ENCODE peak calls at places on chromosomes 12 and 14, in six cellular contexts. One of them, this sample, is unnamed.

GRCh38 chr14:100881211-100882025 is 22.1 kb downstream of the RTL1 start:
- DNase-seq in HepG2: no peak
- DNase-seq in GM12878: no peak
- DNase-seq in A549: no peak
- DNase-seq in K562: no peak
- DNase-seq in NB4: no peak
- DNase-seq in this sample: no peak

GRCh38 chr12:69688496-69689427 is 10.3 kb downstream of the BEST3 start:
- DNase-seq in HepG2: peak
- DNase-seq in GM12878: no peak
- DNase-seq in A549: peak
- DNase-seq in K562: peak
- DNase-seq in NB4: peak
- DNase-seq in this sample: peak

GRCh38 chr12:19946549-19946948 is 421.8 kb upstream of the PDE3A start:
- DNase-seq in HepG2: no peak
- DNase-seq in GM12878: no peak
- DNase-seq in A549: peak
- DNase-seq in K562: no peak
- DNase-seq in NB4: no peak
- DNase-seq in this sample: peak

GRCh38 chr14:71418591-71419245 is 511.5 kb downstream of the PCNX1 start:
- DNase-seq in HepG2: no peak
- DNase-seq in GM12878: no peak
- DNase-seq in A549: no peak
- DNase-seq in K562: peak
- DNase-seq in NB4: no peak
- DNase-seq in this sample: no peak

GRCh38 chr14:65650843-65651242 is 238.3 kb downstream of the FUT8 start:
- DNase-seq in HepG2: no peak
- DNase-seq in GM12878: no peak
- DNase-seq in A549: no peak
- DNase-seq in K562: no peak
- DNase-seq in NB4: no peak
- DNase-seq in this sample: no peak

GRCh38 chr12:50922820-50923219 is 29.5 kb upstream of the HIGD1C start:
- DNase-seq in HepG2: no peak
- DNase-seq in GM12878: no peak
- DNase-seq in A549: no peak
- DNase-seq in K562: no peak
- DNase-seq in NB4: no peak
- DNase-seq in this sample: peak

GRCh38 chr12:58917699-58918334 is 2.5 kb downstream of the LRIG3 start:
- DNase-seq in HepG2: no peak
- DNase-seq in GM12878: no peak
- DNase-seq in A549: no peak
- DNase-seq in K562: no peak
- DNase-seq in NB4: no peak
- DNase-seq in this sample: peak

GRCh38 chr12:13004368-13004767 is 4.3 kb upstream of the HEBP1 start:
- DNase-seq in HepG2: no peak
- DNase-seq in GM12878: no peak
- DNase-seq in A549: no peak
- DNase-seq in K562: no peak
- DNase-seq in NB4: no peak
- DNase-seq in this sample: no peak

GRCh38 chr14:77120771-77121743 is 20.5 kb downstream of the ZDHHC22 start:
- DNase-seq in HepG2: no peak
- DNase-seq in GM12878: peak
- DNase-seq in A549: no peak
- DNase-seq in K562: no peak
- DNase-seq in NB4: no peak
- DNase-seq in this sample: no peak

GRCh38 chr14:57085801-57086200 is 182.9 kb downstream of the EXOC5 start:
- DNase-seq in HepG2: no peak
- DNase-seq in GM12878: no peak
- DNase-seq in A549: no peak
- DNase-seq in K562: no peak
- DNase-seq in NB4: no peak
- DNase-seq in this sample: no peak

GRCh38 chr12:87845995-87846483 is 183.2 kb downstream of the C12orf50 start:
- DNase-seq in HepG2: no peak
- DNase-seq in GM12878: no peak
- DNase-seq in A549: no peak
- DNase-seq in K562: no peak
- DNase-seq in NB4: no peak
- DNase-seq in this sample: no peak

GRCh38 chr12:89179245-89179644 is 173.1 kb downstream of the DUSP6 start:
- DNase-seq in HepG2: no peak
- DNase-seq in GM12878: no peak
- DNase-seq in A549: no peak
- DNase-seq in K562: no peak
- DNase-seq in NB4: no peak
- DNase-seq in this sample: no peak

GRCh38 chr12:104285740-104286537 is 17.6 kb upstream of the EID3 start:
- DNase-seq in HepG2: no peak
- DNase-seq in GM12878: no peak
- DNase-seq in A549: no peak
- DNase-seq in K562: no peak
- DNase-seq in NB4: no peak
- DNase-seq in this sample: peak

GRCh38 chr12:102917026-102917787 is at the start of gene PAH:
- DNase-seq in HepG2: peak
- DNase-seq in GM12878: no peak
- DNase-seq in A549: no peak
- DNase-seq in K562: peak
- DNase-seq in NB4: peak
- DNase-seq in this sample: no peak

GRCh38 chr12:26373606-26374495 is 178.5 kb downstream of the SSPN start:
- DNase-seq in HepG2: no peak
- DNase-seq in GM12878: no peak
- DNase-seq in A549: no peak
- DNase-seq in K562: no peak
- DNase-seq in NB4: no peak
- DNase-seq in this sample: no peak

GRCh38 chr12:132413931-132414588 is 75.9 kb upstream of the FBRSL1 start:
- DNase-seq in HepG2: no peak
- DNase-seq in GM12878: no peak
- DNase-seq in A549: no peak
- DNase-seq in K562: peak
- DNase-seq in NB4: peak
- DNase-seq in this sample: no peak

GRCh38 chr12:102816816-102817434 is 100.1 kb downstream of the PAH start:
- DNase-seq in HepG2: peak
- DNase-seq in GM12878: no peak
- DNase-seq in A549: peak
- DNase-seq in K562: peak
- DNase-seq in NB4: peak
- DNase-seq in this sample: peak

GRCh38 chr14:103555559-103556337 is 6.7 kb downstream of the BAG5 start:
- DNase-seq in HepG2: no peak
- DNase-seq in GM12878: no peak
- DNase-seq in A549: no peak
- DNase-seq in K562: no peak
- DNase-seq in NB4: no peak
- DNase-seq in this sample: no peak

GRCh38 chr12:9349888-9350885 is 142.0 kb upstream of the PZP start:
- DNase-seq in HepG2: peak
- DNase-seq in GM12878: no peak
- DNase-seq in A549: no peak
- DNase-seq in K562: no peak
- DNase-seq in NB4: no peak
- DNase-seq in this sample: no peak

DNA sequence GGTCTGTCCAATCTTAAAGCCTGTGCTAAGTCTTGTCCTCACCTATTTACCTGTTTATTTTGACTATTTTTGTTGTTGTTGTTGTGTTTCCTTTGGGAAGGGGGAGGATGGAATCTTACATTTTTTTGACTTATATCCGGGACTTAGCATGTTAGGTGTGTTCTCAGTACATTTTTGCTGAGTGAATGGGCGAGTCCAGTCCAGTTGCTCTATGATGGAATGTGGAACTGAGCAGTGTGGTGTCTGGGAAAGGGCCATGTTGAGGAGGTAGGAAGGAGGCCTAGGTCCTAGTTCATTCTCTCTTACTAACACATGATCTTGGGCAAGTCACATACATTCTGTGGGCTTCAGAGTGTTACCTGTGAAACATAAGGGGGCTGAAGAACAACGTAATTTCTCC is 80.9 kb upstream of the SLC38A2 start:
- DNase-seq in HepG2: no peak
- DNase-seq in GM12878: no peak
- DNase-seq in A549: no peak
- DNase-seq in K562: no peak
- DNase-seq in NB4: no peak
- DNase-seq in this sample: no peak
- TF ChIP-seq MYC in HepG2: no peak
- TF ChIP-seq MYC in GM12878: no peak
- TF ChIP-seq MYC in A549: no peak
- TF ChIP-seq MYC in K562: no peak
- TF ChIP-seq MYC in NB4: no peak
- TF ChIP-seq MYC in this sample: no peak

GRCh38 chr12:27580561-27581330 is 56.7 kb downstream of the PPFIBP1 start:
- DNase-seq in HepG2: no peak
- DNase-seq in GM12878: no peak
- DNase-seq in A549: no peak
- DNase-seq in K562: no peak
- DNase-seq in NB4: no peak
- DNase-seq in this sample: no peak
- TF ChIP-seq MAX in HepG2: no peak
- TF ChIP-seq MAX in GM12878: no peak
- TF ChIP-seq MAX in A549: no peak
- TF ChIP-seq MAX in K562: no peak
- TF ChIP-seq MAX in NB4: no peak
- TF ChIP-seq MAX in this sample: no peak

GRCh38 chr12:7127916-7128626 is 618 bp downstream of the RBP5 start:
- DNase-seq in HepG2: peak
- DNase-seq in GM12878: no peak
- DNase-seq in A549: no peak
- DNase-seq in K562: no peak
- DNase-seq in NB4: no peak
- DNase-seq in this sample: no peak
- TF ChIP-seq POLR2A in HepG2: peak
- TF ChIP-seq POLR2A in GM12878: no peak
- TF ChIP-seq POLR2A in A549: no peak
- TF ChIP-seq POLR2A in K562: no peak
- TF ChIP-seq POLR2A in NB4: no peak
- TF ChIP-seq POLR2A in this sample: no peak

DNA sequence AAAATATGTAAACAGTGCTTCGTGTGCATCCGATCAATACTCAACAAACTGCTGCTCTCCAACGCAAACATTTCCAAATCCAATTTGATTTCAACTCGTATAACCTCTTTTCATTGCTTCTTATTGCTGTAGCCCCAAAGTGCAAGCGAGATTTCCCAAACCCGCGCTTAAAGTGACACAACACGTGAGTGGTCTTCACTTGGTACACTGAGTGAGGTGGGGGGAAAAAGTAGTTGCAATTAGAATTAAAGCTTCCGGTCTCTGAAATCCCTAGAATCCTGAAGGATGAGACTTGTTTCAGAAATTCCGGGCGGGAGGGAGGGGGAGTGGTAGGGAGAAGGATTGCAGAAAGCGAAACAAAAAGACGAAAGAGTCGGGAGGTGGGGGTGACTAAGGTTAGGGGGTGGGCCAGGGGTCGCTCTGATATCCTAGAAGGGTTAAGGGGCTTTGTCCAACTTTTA is 387.5 kb downstream of the BCAT1 start:
- DNase-seq in HepG2: no peak
- DNase-seq in GM12878: no peak
- DNase-seq in A549: peak
- DNase-seq in K562: no peak
- DNase-seq in NB4: no peak
- DNase-seq in this sample: no peak
- TF ChIP-seq MYC in HepG2: no peak
- TF ChIP-seq MYC in GM12878: no peak
- TF ChIP-seq MYC in A549: no peak
- TF ChIP-seq MYC in K562: no peak
- TF ChIP-seq MYC in NB4: no peak
- TF ChIP-seq MYC in this sample: no peak

This sample was measured in endothelial cell of umbilical vein.